ENCODE peak calls at places on chromosomes 11 and 22, in six cellular contexts. W is activated CD8-positive, alpha-beta memory T cell treated with anti-CD3 and anti-CD28 coated beads, Interleukin-2, amount 50 U/mL, for 48 hours; N is caudate nucleus; A is stimulated activated CD4-positive, alpha-beta T cell treated with anti-CD3 and anti-CD28 coated beads, Interleukin-4, amount 100 ng/mL, for 48 hours; H is iPS-NIHi11; X is astrocyte of the spinal cord. J is an unnamed sample.

GRCh38 chr22:43783777-43784176 is 28.3 kb downstream of the EFCAB6 start:
- DNase-seq in N (no peak), H (no peak), A (no peak), X (no peak), W (no peak), J (no peak)

GRCh38 chr11:44839458-44840084 is 111.1 kb downstream of the TP53I11 start:
- DNase-seq in A (no peak), W (no peak), X (no peak), H (no peak), N (no peak), J (no peak)

GRCh38 chr11:113549611-113550061 is 74.4 kb upstream of the DRD2 start:
- DNase-seq in N (no peak), A (no peak), X (no peak), W (no peak), H (no peak), J (no peak)

GRCh38 chr11:74783241-74783871 is 34.7 kb downstream of the RNF169 start:
- DNase-seq in X (peak; percentile 42), H (no peak), A (no peak), N (no peak), W (no peak), J (no peak)

GRCh38 chr11:70547821-70548670 is 149.7 kb downstream of the CTTN start:
- DNase-seq in A (no peak), W (no peak), N (no peak), H (no peak), X (no peak), J (no peak)

GRCh38 chr11:122733301-122733686 is 77.8 kb downstream of the UBASH3B start:
- DNase-seq in N (no peak), A (no peak), H (no peak), X (peak; percentile 83), W (no peak), J (no peak)

GRCh38 chr11:27205269-27205668 is 157.7 kb downstream of the CCDC34 start:
- DNase-seq in X (no peak), H (no peak), W (no peak), A (no peak), N (no peak), J (no peak)

GRCh38 chr11:68584097-68584496 is 100.2 kb upstream of the GAL start:
- DNase-seq in X (no peak), H (peak; percentile 83), W (peak; percentile 82), A (peak; percentile 55), N (no peak), J (peak; percentile 82)

GRCh38 chr11:35040221-35040942 is 98.6 kb upstream of the CD44 start:
- DNase-seq in A (peak; percentile 27), X (peak; percentile 89), H (no peak), N (no peak), W (no peak), J (no peak)

GRCh38 chr11:76152741-76153608 is 53.3 kb downstream of the WNT11 start:
- DNase-seq in H (no peak), X (no peak), W (peak; percentile 55), A (no peak), N (no peak), J (no peak)

GRCh38 chr22:49212466-49212865 is 615.2 kb downstream of the BRD1 start:
- DNase-seq in H (no peak), A (no peak), N (no peak), W (peak; percentile 13), X (no peak), J (peak; percentile 15)

GRCh38 chr22:41801886-41802285 is 1.4 kb downstream of the CCDC134 start:
- DNase-seq in H (no peak), X (no peak), A (no peak), N (no peak), W (no peak), J (no peak)

GRCh38 chr11:64028398-64029115 is 7.2 kb upstream of the FLRT1 start:
- DNase-seq in H (peak; percentile 83), A (no peak), X (no peak), W (no peak), N (peak; percentile 18), J (peak; percentile 92)

GRCh38 chr11:44095506-44096359 is at the start of gene EXT2:
- DNase-seq in N (peak; percentile 88), A (peak; percentile 76), W (peak; percentile 94), X (peak; percentile 85), H (peak; percentile 96), J (peak; percentile 88)

GRCh38 chr11:126884192-126884973 is 116.2 kb downstream of the KIRREL3 start:
- DNase-seq in H (no peak), A (no peak), N (no peak), W (no peak), X (peak; percentile 7), J (no peak)

GRCh38 chr11:57094206-57094940 is 87.4 kb upstream of the LRRC55 start:
- DNase-seq in N (no peak), X (no peak), W (no peak), A (no peak), H (no peak), J (no peak)

GRCh38 chr11:2932850-2933251 is 3.6 kb upstream of the PHLDA2 start:
- DNase-seq in X (peak; percentile 81), W (no peak), A (no peak), H (no peak), N (no peak), J (no peak)

GRCh38 chr11:35162795-35163194 is 23.8 kb downstream of the CD44 start:
- DNase-seq in X (no peak), A (no peak), W (no peak), N (no peak), H (no peak), J (no peak)

GRCh38 chr22:22075382-22076163 is 93.0 kb upstream of the TOP3B start:
- DNase-seq in W (no peak), H (no peak), X (no peak), A (no peak), N (peak; percentile 11), J (no peak)

GRCh38 chr11:91133361-91133760 is 910.5 kb upstream of the CHORDC1 start:
- DNase-seq in N (no peak), H (no peak), X (peak; percentile 24), A (no peak), W (no peak), J (no peak)